ENCODE peak calls at places on chromosomes 2 and 18, in four cellular contexts. E is SK-N-SH, Z is K562, C is HepG2. Q is an unnamed sample.

GRCh38 chr2:64153811-64154210 is 9.6 kb upstream of the PELI1 start:
- DNase-seq in C (no peak), E (peak), Z (peak), Q (no peak)

GRCh38 chr18:433960-434359 is 66.5 kb downstream of the COLEC12 start:
- DNase-seq in C (no peak), Z (no peak), E (no peak), Q (no peak)

GRCh38 chr2:213104089-213104902 is 47.1 kb downstream of the IKZF2 start:
- DNase-seq in C (no peak), Z (no peak), E (no peak), Q (no peak)

GRCh38 chr18:78948707-78949106 is 30.9 kb upstream of the SALL3 start:
- DNase-seq in E (no peak), C (no peak), Z (no peak), Q (no peak)

GRCh38 chr2:197258580-197258979 is 52.0 kb downstream of the ANKRD44 start:
- DNase-seq in C (no peak), E (no peak), Z (no peak), Q (no peak)

GRCh38 chr18:23487738-23488625 is 15.3 kb upstream of the RMC1 start:
- DNase-seq in E (no peak), Z (peak), C (peak), Q (no peak)

GRCh38 chr2:190343170-190343499 is 254 bp upstream of the INPP1 start:
- DNase-seq in E (no peak), Z (no peak), C (no peak), Q (no peak)

GRCh38 chr18:6365385-6365784 is 49.3 kb downstream of the L3MBTL4 start:
- DNase-seq in C (no peak), Z (no peak), E (no peak), Q (no peak)

GRCh38 chr2:173239644-173240043 is 115.0 kb upstream of the CDCA7 start:
- DNase-seq in E (no peak), Z (no peak), C (no peak), Q (no peak)

GRCh38 chr2:48749820-48750739 is 5.4 kb downstream of the LHCGR start:
- DNase-seq in E (no peak), C (no peak), Z (no peak), Q (no peak)

GRCh38 chr2:26683583-26683982 is 8.9 kb upstream of the KCNK3 start:
- DNase-seq in E (no peak), C (no peak), Z (no peak), Q (no peak)

GRCh38 chr2:225582355-225583116 is 183.0 kb downstream of the NYAP2 start:
- DNase-seq in Z (no peak), C (no peak), E (peak), Q (no peak)

GRCh38 chr2:73896362-73897239 is 3.8 kb downstream of the ACTG2 start:
- DNase-seq in Z (no peak), E (no peak), C (no peak), Q (no peak)

GRCh38 chr2:28360742-28361293 is 31.8 kb upstream of the FOSL2 start:
- DNase-seq in C (no peak), Z (peak), E (no peak), Q (no peak)

GRCh38 chr2:98172150-98172765 is 85.3 kb downstream of the VWA3B start:
- DNase-seq in C (no peak), Z (no peak), E (no peak), Q (no peak)

GRCh38 chr2:109436635-109437225 is 177.0 kb downstream of the SEPTIN10 start:
- DNase-seq in E (no peak), C (no peak), Z (no peak), Q (no peak)

GRCh38 chr2:26449278-26450030 is 28.5 kb downstream of the OTOF start:
- DNase-seq in Z (no peak), C (no peak), E (no peak), Q (no peak)

GRCh38 chr18:45879681-45880655 is 54.5 kb downstream of the SIGLEC15 start:
- DNase-seq in Z (peak), E (peak), C (peak), Q (peak)

GRCh38 chr18:37705016-37705415 is 139.4 kb upstream of the CELF4 start:
- DNase-seq in C (no peak), E (no peak), Z (no peak), Q (no peak)

GRCh38 chr2:183925281-183925680 is 673.0 kb upstream of the ZNF804A start:
- DNase-seq in C (no peak), E (no peak), Z (no peak), Q (no peak)

GRCh38 chr2:211611061-211611518 is 927.5 kb downstream of the ERBB4 start:
- DNase-seq in C (peak), Z (no peak), E (no peak), Q (no peak)

GRCh38 chr18:5059540-5060032 is 137.5 kb downstream of the AKAIN1 start:
- DNase-seq in E (no peak), Z (no peak), C (no peak), Q (no peak)

GRCh38 chr2:8625399-8626283 is 56.2 kb upstream of the ID2 start:
- DNase-seq in E (no peak), C (peak), Z (no peak), Q (no peak)

GRCh38 chr18:27004056-27004829 is 138.7 kb upstream of the AQP4 start:
- DNase-seq in E (peak), Z (no peak), C (no peak), Q (peak)

GRCh38 chr18:37946324-37946723 is 380.7 kb upstream of the CELF4 start:
- DNase-seq in E (no peak), Z (no peak), C (no peak), Q (no peak)

GRCh38 chr2:102618452-102619413 is 620 bp upstream of the SLC9A2 start:
- DNase-seq in Z (peak), E (no peak), C (no peak), Q (peak)

GRCh38 chr2:17934721-17935120 is 56.3 kb downstream of the KCNS3 start:
- DNase-seq in E (no peak), C (no peak), Z (no peak), Q (no peak)

GRCh38 chr18:31857516-31858106 is 85.3 kb downstream of the TRAPPC8 start:
- DNase-seq in E (no peak), C (no peak), Z (no peak), Q (no peak)

GRCh38 chr18:31863103-31863502 is 79.8 kb downstream of the TRAPPC8 start:
- DNase-seq in C (no peak), E (no peak), Z (no peak), Q (no peak)

DNA sequence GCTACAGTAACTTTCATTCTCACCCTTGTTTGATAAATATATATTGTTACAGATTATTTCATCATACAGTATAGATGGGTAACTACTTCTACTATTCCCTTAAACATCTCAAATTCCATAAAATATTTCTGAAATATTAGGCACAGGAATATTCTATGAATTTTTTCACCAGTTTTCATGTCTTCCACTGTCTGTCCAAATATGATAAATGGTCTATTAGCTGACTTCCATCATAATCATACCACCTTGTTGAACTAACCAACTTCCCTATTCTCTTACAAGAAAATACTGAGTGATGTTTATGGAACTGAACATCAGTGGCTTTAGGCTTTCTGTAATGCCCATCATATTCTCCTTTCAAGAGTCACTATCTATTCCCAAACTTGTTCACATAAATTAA is 82.4 kb downstream of the TRAPPC8 start:
- DNase-seq in Z (no peak), C (no peak), E (no peak), Q (no peak)
- TF ChIP-seq ELF1 in Z (no peak), C (no peak), E (no peak), Q (no peak)

GRCh38 chr2:55152475-55153422 is 79.3 kb downstream of the CLHC1 start:
- DNase-seq in C (no peak), E (no peak), Z (no peak), Q (no peak)

GRCh38 chr2:55155206-55155605 is 76.9 kb downstream of the CLHC1 start:
- DNase-seq in C (no peak), Z (no peak), E (no peak), Q (no peak)

GRCh38 chr2:55154525-55155030 is 77.5 kb downstream of the CLHC1 start:
- DNase-seq in Z (no peak), E (no peak), C (no peak), Q (no peak)

GRCh38 chr2:55151721-55152433 is 80.2 kb downstream of the CLHC1 start:
- DNase-seq in E (no peak), C (no peak), Z (no peak), Q (no peak)

DNA sequence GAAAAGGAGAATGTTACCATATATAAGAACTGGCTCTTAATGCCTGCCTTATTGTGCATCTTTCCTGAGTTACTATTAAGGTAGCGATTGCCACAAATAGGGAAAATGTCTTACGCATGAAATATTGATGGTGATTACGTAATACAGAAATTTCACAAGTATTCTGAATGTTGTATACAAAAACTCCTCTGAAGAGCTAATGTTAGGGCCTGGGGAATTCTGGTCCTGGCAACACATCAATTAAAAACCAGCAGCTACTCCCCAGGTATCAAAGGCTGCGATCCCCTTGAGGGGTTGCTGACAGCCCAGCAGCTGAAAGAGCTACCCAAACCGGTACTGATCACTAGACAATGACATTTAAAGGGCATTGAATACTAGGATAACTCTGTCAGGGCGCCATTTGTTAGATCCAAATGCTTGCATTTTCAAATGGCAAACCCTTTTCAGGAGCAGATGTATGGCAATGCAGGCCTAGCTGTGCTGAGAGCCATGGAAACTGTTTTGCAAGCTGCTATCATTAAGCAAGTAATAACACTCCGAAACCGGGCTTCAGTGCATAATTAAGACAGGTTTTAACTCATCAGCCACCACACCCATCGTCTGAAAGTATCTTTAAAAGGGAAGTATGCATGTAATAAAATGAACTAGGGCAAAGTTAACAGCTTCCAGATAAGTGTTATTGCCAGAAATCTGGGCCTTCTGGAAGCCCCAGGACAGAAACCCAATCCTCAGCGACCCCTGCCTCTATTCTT is 78.4 kb downstream of the CLHC1 start:
- DNase-seq in C (no peak), Z (no peak), E (no peak), Q (no peak)
- TF ChIP-seq ELF1 in C (no peak), Z (no peak), E (no peak), Q (no peak)

DNA sequence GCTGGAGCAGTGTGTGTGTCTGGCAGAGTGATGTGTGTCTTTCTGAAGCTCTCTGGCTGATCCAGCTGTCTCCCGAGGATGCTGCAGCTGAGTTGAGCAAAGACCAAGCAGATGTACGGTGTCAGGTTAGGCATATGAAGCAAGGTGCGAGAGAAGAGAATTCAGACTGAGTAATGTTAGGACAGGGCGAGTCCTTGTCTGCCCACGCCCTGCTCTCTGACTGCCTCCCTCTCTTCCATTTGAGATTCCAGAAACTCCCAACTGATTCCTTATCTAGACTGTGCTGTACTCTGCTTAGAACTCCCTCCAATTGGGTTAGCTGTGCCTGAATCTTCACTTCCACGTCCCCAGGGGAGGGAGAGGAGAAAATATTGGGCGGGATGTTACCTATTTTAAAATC is 25.7 kb upstream of the LPIN1 start:
- DNase-seq in E (no peak), C (no peak), Z (no peak), Q (no peak)
- TF ChIP-seq ELF1 in E (no peak), C (no peak), Z (no peak), Q (no peak)

GRCh38 chr2:30204281-30204680 is 27.1 kb upstream of the LBH start:
- DNase-seq in E (no peak), C (no peak), Z (no peak), Q (no peak)

GRCh38 chr2:30208453-30208852 is 22.9 kb upstream of the LBH start:
- DNase-seq in C (peak), Z (peak), E (peak), Q (peak)

GRCh38 chr2:30209227-30209626 is 22.1 kb upstream of the LBH start:
- DNase-seq in E (no peak), C (no peak), Z (no peak), Q (no peak)

GRCh38 chr2:30205456-30205855 is 25.9 kb upstream of the LBH start:
- DNase-seq in E (no peak), C (no peak), Z (no peak), Q (no peak)

DNA sequence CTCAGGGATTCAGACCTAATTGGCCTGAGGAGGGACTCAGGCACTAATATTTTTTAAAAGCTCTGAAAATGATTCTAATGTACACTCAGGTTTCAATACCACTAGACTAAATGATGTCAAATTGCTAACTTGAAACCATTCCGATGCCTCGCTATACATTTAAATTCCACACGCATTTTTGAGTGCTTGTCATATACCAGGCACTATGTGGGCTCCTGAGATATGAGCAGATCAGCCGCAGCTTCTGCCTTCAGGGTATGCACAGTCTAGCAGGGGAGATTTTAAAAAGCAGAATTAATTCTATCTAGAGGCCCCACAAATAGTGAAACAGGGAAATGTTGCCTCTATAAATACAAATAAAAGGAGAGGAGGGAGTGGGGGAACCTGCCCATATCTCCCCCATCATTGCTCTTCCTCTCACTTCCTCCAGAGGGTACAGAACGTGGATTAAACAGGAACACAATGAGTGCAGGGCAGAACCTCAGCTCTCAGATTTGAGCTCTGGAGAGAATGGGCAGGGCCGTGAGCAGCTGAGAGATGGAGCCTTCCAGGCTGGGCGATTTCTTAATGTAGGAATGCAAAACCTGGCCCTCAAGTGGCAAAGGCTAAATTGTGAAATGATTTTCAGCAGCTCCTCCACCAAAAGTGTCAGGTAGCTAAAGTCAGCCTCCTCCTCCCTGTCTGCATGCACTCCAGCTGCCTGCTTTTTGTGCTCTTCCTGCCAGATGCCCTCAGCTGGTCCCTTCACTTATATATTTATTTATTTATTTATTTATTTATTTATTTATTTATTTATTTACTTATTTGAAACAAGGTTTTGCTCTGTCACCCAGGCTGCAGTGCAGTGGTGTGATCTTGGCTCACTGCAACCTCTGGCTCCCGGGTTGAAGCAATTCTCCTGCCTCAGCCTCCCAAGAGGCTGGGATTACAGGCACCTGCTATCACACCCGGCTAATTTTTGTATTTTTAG is 24.6 kb upstream of the LBH start:
- DNase-seq in Z (no peak), C (no peak), E (no peak), Q (no peak)
- TF ChIP-seq ELF1 in Z (no peak), C (no peak), E (no peak), Q (no peak)

GRCh38 chr2:11092693-11093335 is 62.5 kb upstream of the SLC66A3 start:
- DNase-seq in E (no peak), C (no peak), Z (no peak), Q (no peak)
- TF ChIP-seq ELF1 in E (no peak), C (no peak), Z (no peak), Q (no peak)

Q was measured in HCT116.